ENCODE peak calls at places on chromosomes 12 and 14, in seven cellular contexts. T is neural progenitor cell, P is HCT116, O is A549, Y is astrocyte, M is IMR-90, X is GM23338. Q is an unnamed sample.

GRCh38 chr12:56721721-56722120 is 3.4 kb downstream of the NACA start:
- DNase-seq in T (no peak), P (no peak), O (no peak), Y (no peak), M (no peak), X (no peak), Q (no peak)

GRCh38 chr12:67451206-67451605 is 182.0 kb downstream of the CAND1 start:
- DNase-seq in T (no peak), P (no peak), O (no peak), Y (no peak), M (no peak), X (no peak), Q (no peak)

GRCh38 chr12:125089083-125089482 is 23.8 kb downstream of the AACS start:
- DNase-seq in T (no peak), P (no peak), O (no peak), Y (no peak), M (no peak), X (peak; percentile 35), Q (no peak)

GRCh38 chr12:54475542-54475941 is 2.1 kb upstream of the GTSF1 start:
- DNase-seq in T (no peak), P (no peak), O (no peak), Y (no peak), M (no peak), X (no peak), Q (no peak)

GRCh38 chr14:77076118-77076631 is 21.9 kb upstream of the CIPC start:
- DNase-seq in T (peak; percentile 52), P (no peak), O (no peak), Y (no peak), M (no peak), X (peak; percentile 77), Q (peak; percentile 67)

GRCh38 chr12:106871477-106871876 is 84.2 kb upstream of the TMEM263 start:
- DNase-seq in T (peak; percentile 24), P (no peak), O (peak; percentile 4), Y (peak; percentile 40), M (peak; percentile 66), X (no peak), Q (no peak)

GRCh38 chr14:80264698-80265097 is 53.4 kb upstream of the DIO2 start:
- DNase-seq in T (no peak), P (no peak), O (no peak), Y (no peak), M (no peak), X (no peak), Q (no peak)

GRCh38 chr12:2266666-2267623 is 214.2 kb downstream of the CACNA1C start:
- DNase-seq in T (no peak), P (no peak), O (no peak), Y (no peak), M (no peak), X (no peak), Q (peak; percentile 70)

GRCh38 chr12:52277486-52278245 is 3.2 kb downstream of the KRT86 start:
- DNase-seq in T (no peak), P (no peak), O (no peak), Y (no peak), M (no peak), X (no peak), Q (no peak)

GRCh38 chr12:23552417-23552816 is 397.1 kb downstream of the SOX5 start:
- DNase-seq in T (no peak), P (no peak), O (no peak), Y (no peak), M (no peak), X (no peak), Q (no peak)

GRCh38 chr12:76470028-76470939 is 89.3 kb downstream of the OSBPL8 start:
- DNase-seq in T (no peak), P (no peak), O (peak; percentile 51), Y (peak; percentile 96), M (peak; percentile 93), X (no peak), Q (peak; percentile 19)

GRCh38 chr14:72603639-72604038 is 290.3 kb downstream of the DPF3 start:
- DNase-seq in T (no peak), P (no peak), O (no peak), Y (peak; percentile 81), M (no peak), X (no peak), Q (no peak)

GRCh38 chr12:104719700-104720345 is 238.3 kb downstream of the SLC41A2 start:
- DNase-seq in T (no peak), P (no peak), O (no peak), Y (no peak), M (no peak), X (no peak), Q (no peak)

GRCh38 chr14:25389948-25390347 is 340.0 kb upstream of the STXBP6 start:
- DNase-seq in T (no peak), P (no peak), O (no peak), Y (no peak), M (no peak), X (no peak), Q (no peak)

GRCh38 chr12:96578526-96579125 is 89.2 kb downstream of the CFAP54 start:
- DNase-seq in T (peak; percentile 77), P (peak; percentile 54), O (peak; percentile 66), Y (peak; percentile 38), M (peak; percentile 64), X (peak; percentile 82), Q (peak; percentile 70)

GRCh38 chr12:120013659-120014380 is 24.8 kb downstream of the BICDL1 start:
- DNase-seq in T (no peak), P (peak; percentile 35), O (peak; percentile 30), Y (no peak), M (no peak), X (no peak), Q (no peak)

GRCh38 chr14:99436247-99437180 is 44.1 kb downstream of the SETD3 start:
- DNase-seq in T (no peak), P (no peak), O (no peak), Y (peak; percentile 48), M (peak; percentile 70), X (no peak), Q (no peak)

GRCh38 chr14:54815531-54815930 is 87.1 kb downstream of the GCH1 start:
- DNase-seq in T (no peak), P (no peak), O (no peak), Y (no peak), M (no peak), X (no peak), Q (no peak)

GRCh38 chr12:52925717-52926595 is 21.1 kb upstream of the KRT8 start:
- DNase-seq in T (no peak), P (no peak), O (peak; percentile 84), Y (no peak), M (no peak), X (peak; percentile 47), Q (peak; percentile 80)

GRCh38 chr14:39957290-39957689 is 525.1 kb upstream of the FBXO33 start:
- DNase-seq in T (no peak), P (no peak), O (no peak), Y (no peak), M (no peak), X (no peak), Q (no peak)

GRCh38 chr14:39956372-39956771 is 524.1 kb upstream of the FBXO33 start:
- DNase-seq in T (no peak), P (peak; percentile 6), O (peak; percentile 9), Y (no peak), M (no peak), X (peak; percentile 4), Q (no peak)

DNA sequence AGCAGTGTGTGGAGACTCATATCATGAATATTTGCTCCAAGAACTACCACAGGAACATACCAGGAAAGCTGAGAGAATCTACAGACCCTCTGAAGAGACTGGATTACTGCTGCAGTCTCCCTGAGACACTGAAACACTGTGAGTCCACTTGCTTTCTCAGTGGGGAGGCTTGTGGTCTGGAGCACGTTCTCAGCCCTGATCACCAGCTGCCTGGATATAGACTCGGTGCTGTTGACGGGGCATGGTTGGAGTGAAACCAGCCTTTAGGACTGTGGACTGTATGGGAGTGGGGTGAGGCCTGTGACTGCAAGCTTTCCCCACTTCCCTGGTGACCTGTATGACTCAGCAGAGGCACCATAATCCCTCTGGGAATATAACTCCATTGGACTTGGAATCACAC is 525.8 kb upstream of the FBXO33 start:
- DNase-seq in T (no peak), P (no peak), O (no peak), Y (no peak), M (no peak), X (no peak), Q (no peak)
- H3K4me2 ChIP-seq in T (no peak overlapping the region), P (no peak overlapping the region), O (no peak overlapping the region), Y (no peak overlapping the region), M (no peak overlapping the region), X (no peak overlapping the region), Q (no peak overlapping the region)

GRCh38 chr12:39616251-39616650 is 3.4 kb downstream of the ABCD2 start:
- DNase-seq in T (no peak), P (no peak), O (no peak), Y (no peak), M (no peak), X (no peak), Q (no peak)

GRCh38 chr12:39611818-39612217 is 7.8 kb downstream of the ABCD2 start:
- DNase-seq in T (no peak), P (no peak), O (no peak), Y (no peak), M (no peak), X (no peak), Q (no peak)

GRCh38 chr12:39612250-39612649 is 7.4 kb downstream of the ABCD2 start:
- DNase-seq in T (no peak), P (no peak), O (no peak), Y (no peak), M (no peak), X (no peak), Q (no peak)

GRCh38 chr12:39610626-39611025 is 9.0 kb downstream of the ABCD2 start:
- DNase-seq in T (no peak), P (no peak), O (no peak), Y (peak; percentile 19), M (no peak), X (no peak), Q (no peak)

GRCh38 chr12:39613525-39613924 is 6.1 kb downstream of the ABCD2 start:
- DNase-seq in T (no peak), P (no peak), O (no peak), Y (no peak), M (no peak), X (no peak), Q (no peak)
- H3K27ac ChIP-seq in T (no peak overlapping the region), P (no peak overlapping the region), O (no peak overlapping the region), Y (no peak overlapping the region), M (no peak overlapping the region), X (no peak overlapping the region), Q (no peak overlapping the region)

DNA sequence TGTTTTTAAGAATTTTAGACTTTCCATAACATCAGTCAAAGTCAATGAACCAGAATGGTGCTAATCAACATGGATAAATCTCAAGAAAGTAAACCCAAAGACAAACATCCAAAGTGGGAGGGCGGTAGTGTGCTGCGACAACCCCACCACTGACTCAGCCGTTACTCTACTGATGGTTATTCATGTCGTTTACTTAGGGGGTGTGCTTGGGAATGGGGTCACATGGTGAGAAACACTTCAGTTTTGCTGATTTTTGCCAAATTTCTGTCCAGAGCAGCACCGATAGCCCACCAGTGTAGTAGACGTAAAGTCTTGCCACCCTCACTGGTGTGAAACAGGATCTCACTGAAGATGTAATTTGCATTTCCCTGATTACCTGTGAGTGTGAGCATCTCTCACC is 99.9 kb downstream of the ADGRD1 start:
- DNase-seq in T (no peak), P (no peak), O (no peak), Y (no peak), M (no peak), X (no peak), Q (no peak)
- H3K4me2 ChIP-seq in T (no peak overlapping the region), P (no peak overlapping the region), O (no peak overlapping the region), Y (no peak overlapping the region), M (no peak overlapping the region), X (no peak overlapping the region), Q (no peak overlapping the region)

DNA sequence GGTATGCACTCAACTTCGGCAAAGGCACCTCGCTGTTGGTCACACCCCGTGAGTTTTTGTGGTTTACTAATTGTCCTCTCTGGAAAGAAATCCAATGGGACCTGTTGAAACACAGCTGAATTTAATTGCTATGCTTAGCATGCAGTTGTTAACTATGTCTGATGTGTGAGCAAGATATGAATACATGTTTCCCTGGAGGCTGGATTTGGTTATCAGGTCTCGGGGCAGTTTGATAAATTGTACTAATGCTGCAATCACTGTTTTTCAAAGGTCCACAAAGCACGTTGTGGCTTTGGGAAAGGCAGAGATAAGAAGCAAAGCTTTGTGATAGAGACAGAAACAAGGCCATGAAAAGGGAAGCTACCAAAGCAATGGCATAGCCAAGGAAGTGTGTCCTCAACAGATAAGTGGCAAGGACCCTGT is 91.3 kb downstream of the DAD1 start:
- DNase-seq in T (no peak), P (no peak), O (no peak), Y (no peak), M (no peak), X (no peak), Q (no peak)
- H3K27ac ChIP-seq in T (no peak overlapping the region), P (no peak overlapping the region), O (no peak overlapping the region), Y (no peak overlapping the region), M (no peak overlapping the region), X (no peak overlapping the region), Q (no peak overlapping the region)